ENCODE peak calls at places on chromosomes 6 and 20, in six cellular contexts. One of them, this sample, is unnamed. For H3K36me3, the result is how much of the 10 kb centered on the place peaks cover.

GRCh38 chr6:56772737-56773184 is 130.1 kb upstream of the DST start:
- DNase-seq in tibial nerve: no peak
- DNase-seq in IMR-90: peak
- DNase-seq in heart right ventricle: no peak
- DNase-seq in ascending aorta: peak
- DNase-seq in keratinocyte: no peak
- DNase-seq in this sample: peak

GRCh38 chr6:34583461-34583860 is 27.3 kb upstream of the SPDEF start:
- DNase-seq in tibial nerve: no peak
- DNase-seq in IMR-90: no peak
- DNase-seq in heart right ventricle: no peak
- DNase-seq in ascending aorta: no peak
- DNase-seq in keratinocyte: no peak
- DNase-seq in this sample: no peak

GRCh38 chr6:131822119-131822518 is 14.3 kb downstream of the ENPP1 start:
- DNase-seq in tibial nerve: no peak
- DNase-seq in IMR-90: no peak
- DNase-seq in heart right ventricle: no peak
- DNase-seq in ascending aorta: no peak
- DNase-seq in keratinocyte: no peak
- DNase-seq in this sample: no peak

GRCh38 chr6:138107752-138108592 is 753 bp upstream of the PERP start:
- DNase-seq in tibial nerve: no peak
- DNase-seq in IMR-90: no peak
- DNase-seq in heart right ventricle: peak
- DNase-seq in ascending aorta: no peak
- DNase-seq in keratinocyte: no peak
- DNase-seq in this sample: no peak

GRCh38 chr6:63872233-63872632 is 236.6 kb downstream of the PHF3 start:
- DNase-seq in tibial nerve: no peak
- DNase-seq in IMR-90: no peak
- DNase-seq in heart right ventricle: no peak
- DNase-seq in ascending aorta: no peak
- DNase-seq in keratinocyte: no peak
- DNase-seq in this sample: no peak

GRCh38 chr6:34383651-34384304 is 8.7 kb downstream of the NUDT3 start:
- DNase-seq in tibial nerve: no peak
- DNase-seq in IMR-90: no peak
- DNase-seq in heart right ventricle: no peak
- DNase-seq in ascending aorta: no peak
- DNase-seq in keratinocyte: no peak
- DNase-seq in this sample: no peak

GRCh38 chr20:64083380-64084208 is 604 bp downstream of the LKAAEAR1 start:
- DNase-seq in tibial nerve: peak
- DNase-seq in IMR-90: peak
- DNase-seq in heart right ventricle: peak
- DNase-seq in ascending aorta: no peak
- DNase-seq in keratinocyte: no peak
- DNase-seq in this sample: peak

GRCh38 chr6:137351890-137352289 is 132.7 kb upstream of the IFNGR1 start:
- DNase-seq in tibial nerve: no peak
- DNase-seq in IMR-90: peak
- DNase-seq in heart right ventricle: no peak
- DNase-seq in ascending aorta: peak
- DNase-seq in keratinocyte: no peak
- DNase-seq in this sample: no peak

GRCh38 chr6:77786935-77787629 is 134.2 kb downstream of the MEI4 start:
- DNase-seq in tibial nerve: no peak
- DNase-seq in IMR-90: no peak
- DNase-seq in heart right ventricle: no peak
- DNase-seq in ascending aorta: no peak
- DNase-seq in keratinocyte: no peak
- DNase-seq in this sample: no peak

GRCh38 chr6:5998741-5999687 is 7.7 kb downstream of the NRN1 start:
- DNase-seq in tibial nerve: no peak
- DNase-seq in IMR-90: no peak
- DNase-seq in heart right ventricle: peak
- DNase-seq in ascending aorta: no peak
- DNase-seq in keratinocyte: no peak
- DNase-seq in this sample: no peak

GRCh38 chr6:10577112-10577511 is 56.0 kb downstream of the GCNT2 start:
- DNase-seq in tibial nerve: no peak
- DNase-seq in IMR-90: no peak
- DNase-seq in heart right ventricle: no peak
- DNase-seq in ascending aorta: no peak
- DNase-seq in keratinocyte: no peak
- DNase-seq in this sample: no peak

GRCh38 chr20:50728981-50729874 is 2.2 kb upstream of the PARD6B start:
- DNase-seq in tibial nerve: no peak
- DNase-seq in IMR-90: no peak
- DNase-seq in heart right ventricle: no peak
- DNase-seq in ascending aorta: no peak
- DNase-seq in keratinocyte: peak
- DNase-seq in this sample: peak

GRCh38 chr6:161578478-161578877 is 304.6 kb upstream of the AGPAT4 start:
- DNase-seq in tibial nerve: no peak
- DNase-seq in IMR-90: no peak
- DNase-seq in heart right ventricle: no peak
- DNase-seq in ascending aorta: no peak
- DNase-seq in keratinocyte: no peak
- DNase-seq in this sample: no peak

GRCh38 chr6:116157391-116157790 is 31.5 kb upstream of the COL10A1 start:
- DNase-seq in tibial nerve: no peak
- DNase-seq in IMR-90: no peak
- DNase-seq in heart right ventricle: no peak
- DNase-seq in ascending aorta: no peak
- DNase-seq in keratinocyte: no peak
- DNase-seq in this sample: no peak

DNA sequence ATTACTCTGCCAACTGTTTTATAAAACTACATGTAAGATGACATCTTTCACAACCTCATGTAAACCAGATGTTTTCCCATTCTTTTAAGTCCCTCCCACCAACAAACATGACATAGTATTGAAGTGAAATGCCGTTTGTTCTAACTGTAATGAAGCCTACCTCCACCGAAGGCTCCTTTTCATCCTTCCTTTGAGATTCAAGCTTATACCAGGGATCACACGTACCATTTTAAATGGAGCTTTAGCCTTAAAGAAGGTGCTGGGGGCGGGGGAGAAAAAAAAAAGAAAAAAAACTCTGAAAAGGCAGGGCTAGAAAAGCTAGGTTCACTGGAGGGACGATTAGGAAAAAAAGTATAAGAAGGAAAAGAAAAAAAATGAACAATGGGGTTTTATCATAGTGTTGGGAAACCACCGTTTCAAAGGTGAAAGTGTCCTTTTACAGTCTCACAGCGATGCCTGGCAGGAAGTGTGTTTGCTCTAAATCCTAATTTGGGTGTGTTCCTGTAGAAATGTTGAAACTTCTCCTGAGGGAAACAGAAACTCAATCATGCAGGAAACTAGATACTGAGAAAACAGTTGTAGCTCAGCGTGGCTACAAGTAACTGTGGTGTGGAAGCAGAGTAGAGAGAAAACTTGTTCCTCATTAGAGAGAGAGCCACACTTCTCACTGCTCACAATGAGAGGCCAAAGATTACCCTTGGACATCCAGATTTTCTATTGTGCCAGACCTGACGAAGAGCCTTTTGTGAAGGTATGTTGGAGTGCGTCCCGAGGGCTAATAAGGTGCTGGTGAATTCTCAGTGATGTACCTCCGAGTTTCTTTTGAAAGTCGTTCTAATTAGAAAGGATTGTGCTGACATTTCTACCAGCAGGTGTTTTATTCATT is 37.6 kb upstream of the HINT3 start:
- DNase-seq in tibial nerve: no peak
- DNase-seq in IMR-90: peak
- DNase-seq in heart right ventricle: no peak
- DNase-seq in ascending aorta: no peak
- DNase-seq in keratinocyte: no peak
- DNase-seq in this sample: peak
- H3K36me3 ChIP-seq in tibial nerve: half or more
- H3K36me3 ChIP-seq in IMR-90: under half
- H3K36me3 ChIP-seq in heart right ventricle: under half
- H3K36me3 ChIP-seq in ascending aorta: half or more
- H3K36me3 ChIP-seq in keratinocyte: under half
- H3K36me3 ChIP-seq in this sample: under half

GRCh38 chr6:52670502-52671409 is at the start of gene TMEM14A:
- DNase-seq in tibial nerve: peak
- DNase-seq in IMR-90: peak
- DNase-seq in heart right ventricle: peak
- DNase-seq in ascending aorta: peak
- DNase-seq in keratinocyte: peak
- DNase-seq in this sample: peak
- TF ChIP-seq CTCF in tibial nerve: no peak
- TF ChIP-seq CTCF in IMR-90: peak
- TF ChIP-seq CTCF in heart right ventricle: peak
- TF ChIP-seq CTCF in ascending aorta: no peak
- TF ChIP-seq CTCF in keratinocyte: no peak
- TF ChIP-seq CTCF in this sample: peak

GRCh38 chr20:34076952-34077351 is 35.1 kb downstream of the EIF2S2 start:
- DNase-seq in tibial nerve: no peak
- DNase-seq in IMR-90: no peak
- DNase-seq in heart right ventricle: no peak
- DNase-seq in ascending aorta: no peak
- DNase-seq in keratinocyte: no peak
- DNase-seq in this sample: no peak

GRCh38 chr20:34072778-34073177 is 39.3 kb downstream of the EIF2S2 start:
- DNase-seq in tibial nerve: no peak
- DNase-seq in IMR-90: no peak
- DNase-seq in heart right ventricle: no peak
- DNase-seq in ascending aorta: no peak
- DNase-seq in keratinocyte: no peak
- DNase-seq in this sample: no peak

GRCh38 chr20:34072076-34072475 is 40.0 kb downstream of the EIF2S2 start:
- DNase-seq in tibial nerve: no peak
- DNase-seq in IMR-90: no peak
- DNase-seq in heart right ventricle: no peak
- DNase-seq in ascending aorta: no peak
- DNase-seq in keratinocyte: no peak
- DNase-seq in this sample: no peak

GRCh38 chr20:34075647-34076046 is 36.4 kb downstream of the EIF2S2 start:
- DNase-seq in tibial nerve: no peak
- DNase-seq in IMR-90: no peak
- DNase-seq in heart right ventricle: no peak
- DNase-seq in ascending aorta: no peak
- DNase-seq in keratinocyte: no peak
- DNase-seq in this sample: no peak

DNA sequence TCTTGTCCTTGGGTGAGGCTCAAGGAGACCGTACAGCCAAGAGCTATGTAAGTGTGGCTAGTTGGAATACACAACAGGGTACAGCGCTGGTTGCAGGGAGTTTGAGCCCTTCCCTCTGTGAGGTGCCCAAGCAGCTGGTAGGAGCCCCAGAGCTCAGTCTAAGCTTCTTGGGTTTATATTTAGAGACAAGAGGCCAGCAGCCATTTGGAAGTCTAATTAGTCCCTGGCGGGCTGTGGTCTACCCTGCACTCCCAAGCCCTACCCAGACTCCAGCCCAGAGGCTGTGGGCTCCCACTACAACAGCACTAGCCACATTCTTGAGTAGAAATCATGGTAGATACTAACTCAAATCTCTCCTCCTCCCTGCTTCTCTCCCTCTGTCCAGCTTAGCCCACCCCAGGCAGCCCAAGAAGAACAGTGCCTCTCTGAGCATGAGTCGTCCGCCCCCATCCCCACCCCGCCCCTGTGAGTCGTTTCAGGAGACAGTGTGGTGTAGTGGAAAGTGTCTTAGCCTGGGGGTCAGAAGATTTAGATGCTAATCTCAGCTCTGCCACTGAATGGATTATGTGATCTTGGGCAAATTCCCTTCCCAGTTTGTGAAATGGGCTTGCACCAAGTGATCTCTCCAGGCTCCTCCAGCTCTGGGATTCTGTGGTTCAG is 37.8 kb downstream of the EIF2S2 start:
- DNase-seq in tibial nerve: no peak
- DNase-seq in IMR-90: peak
- DNase-seq in heart right ventricle: no peak
- DNase-seq in ascending aorta: no peak
- DNase-seq in keratinocyte: no peak
- DNase-seq in this sample: peak
- H3K36me3 ChIP-seq in tibial nerve: half or more
- H3K36me3 ChIP-seq in IMR-90: half or more
- H3K36me3 ChIP-seq in heart right ventricle: under half
- H3K36me3 ChIP-seq in ascending aorta: half or more
- H3K36me3 ChIP-seq in keratinocyte: under half
- H3K36me3 ChIP-seq in this sample: under half

DNA sequence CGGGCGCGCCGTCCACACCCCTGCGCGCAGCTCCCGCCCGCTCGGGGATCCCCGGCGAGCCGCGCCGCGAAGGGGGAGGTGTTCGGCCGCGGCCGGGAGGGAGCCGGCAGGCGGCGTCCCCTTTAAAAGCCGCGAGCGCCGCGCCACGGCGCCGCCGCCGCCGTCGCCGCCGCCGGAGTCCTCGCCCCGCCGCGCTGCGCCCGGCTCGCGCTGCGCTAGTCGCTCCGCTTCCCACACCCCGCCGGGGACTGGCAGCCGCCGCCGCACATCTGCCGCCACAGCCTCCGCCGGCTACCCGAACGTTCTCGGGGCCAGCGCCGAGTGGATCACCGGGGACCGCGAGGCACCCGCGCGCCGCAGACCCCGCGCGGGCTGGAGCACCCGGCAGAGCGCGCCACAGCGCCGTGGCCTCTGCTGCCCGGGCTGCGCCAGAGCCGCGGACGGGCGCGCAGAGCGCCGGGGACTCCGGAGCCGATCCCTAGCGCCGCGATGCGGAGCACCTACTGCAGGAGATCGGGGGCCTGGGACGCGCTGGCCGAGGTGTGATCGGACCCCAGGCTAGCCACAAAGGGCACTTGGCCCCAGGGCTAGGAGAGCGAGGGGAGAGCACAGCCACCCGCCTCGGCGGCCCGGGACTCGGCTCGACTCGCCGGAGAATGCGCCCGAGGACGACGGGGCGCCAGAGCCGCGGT is at the start of gene BMP2:
- DNase-seq in tibial nerve: peak
- DNase-seq in IMR-90: peak
- DNase-seq in heart right ventricle: peak
- DNase-seq in ascending aorta: no peak
- DNase-seq in keratinocyte: no peak
- DNase-seq in this sample: no peak
- TF ChIP-seq CTCF in tibial nerve: peak
- TF ChIP-seq CTCF in IMR-90: no peak
- TF ChIP-seq CTCF in heart right ventricle: no peak
- TF ChIP-seq CTCF in ascending aorta: no peak
- TF ChIP-seq CTCF in keratinocyte: no peak
- TF ChIP-seq CTCF in this sample: no peak

DNA sequence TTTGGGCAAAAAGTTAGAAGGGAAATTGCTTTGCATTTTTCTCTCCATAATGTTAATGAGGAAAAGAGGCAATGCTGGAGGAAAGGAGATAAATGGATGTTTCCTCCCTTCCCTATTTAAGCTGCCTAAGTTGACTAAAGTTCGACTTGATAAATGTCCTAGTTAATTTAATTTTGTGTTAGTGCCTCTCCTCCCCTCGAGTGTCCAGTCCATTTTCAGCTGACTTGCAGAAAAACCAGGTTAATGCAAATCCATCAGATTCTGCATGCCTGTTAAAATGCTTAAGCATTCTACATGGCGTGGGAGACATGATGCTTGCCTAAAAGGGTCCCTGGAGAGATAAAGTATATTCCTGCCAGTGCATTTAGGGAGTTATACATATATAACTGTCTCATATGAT is 30.2 kb downstream of the JARID2 start:
- DNase-seq in tibial nerve: no peak
- DNase-seq in IMR-90: no peak
- DNase-seq in heart right ventricle: no peak
- DNase-seq in ascending aorta: no peak
- DNase-seq in keratinocyte: no peak
- DNase-seq in this sample: no peak
- H3K36me3 ChIP-seq in tibial nerve: under half
- H3K36me3 ChIP-seq in IMR-90: under half
- H3K36me3 ChIP-seq in heart right ventricle: under half
- H3K36me3 ChIP-seq in ascending aorta: under half
- H3K36me3 ChIP-seq in keratinocyte: under half
- H3K36me3 ChIP-seq in this sample: under half

This sample was measured in bronchial epithelial cell.